ENCODE peak calls at places on chromosomes 7 and 10, in seven cellular contexts. U is Peyer's patch, T is K562, C is HCT116, Z is transverse colon, N is spleen, P is sigmoid colon. D is an unnamed sample.

GRCh38 chr10:110637558-110638053 is 6.5 kb upstream of the RBM20 start:
- DNase-seq in U (no peak), T (no peak), C (no peak), P (no peak), Z (no peak), N (no peak), D (no peak)

GRCh38 chr10:20004087-20004523 is 187.9 kb downstream of the PLXDC2 start:
- DNase-seq in U (no peak), T (no peak), P (peak; percentile 74), N (peak; percentile 73), C (no peak), Z (peak; percentile 28), D (no peak)

GRCh38 chr7:82507365-82507975 is 63.9 kb upstream of the CACNA2D1 start:
- DNase-seq in Z (no peak), U (no peak), N (no peak), C (no peak), T (no peak), P (no peak), D (no peak)

GRCh38 chr10:124181656-124182055 is 88.3 kb upstream of the CHST15 start:
- DNase-seq in N (no peak), U (no peak), P (no peak), C (no peak), Z (no peak), T (no peak), D (no peak)

GRCh38 chr7:107446988-107447387 is 22.9 kb upstream of the GPR22 start:
- DNase-seq in C (no peak), P (no peak), U (no peak), N (no peak), T (no peak), Z (no peak), D (no peak)

GRCh38 chr7:79893991-79894390 is 240.6 kb upstream of the GNAI1 start:
- DNase-seq in C (no peak), U (no peak), P (no peak), Z (no peak), N (no peak), T (no peak), D (no peak)

GRCh38 chr10:76553700-76554470 is 1083.7 kb downstream of the KCNMA1 start:
- DNase-seq in P (no peak), Z (no peak), C (no peak), N (no peak), U (no peak), T (no peak), D (no peak)

GRCh38 chr10:132670546-132670945 is 115.4 kb downstream of the NKX6-2 start:
- DNase-seq in U (peak; percentile 34), Z (no peak), T (no peak), N (no peak), C (no peak), P (no peak), D (peak; percentile 4)

GRCh38 chr10:132745971-132746370 is 40.0 kb downstream of the NKX6-2 start:
- DNase-seq in U (no peak), P (no peak), N (no peak), T (no peak), Z (no peak), C (no peak), D (no peak)

GRCh38 chr7:157136372-157136771 is 2.4 kb upstream of the UBE3C start:
- DNase-seq in Z (no peak), P (no peak), C (no peak), T (no peak), U (no peak), N (no peak), D (no peak)

GRCh38 chr7:131620673-131621609 is 64.5 kb upstream of the PODXL start:
- DNase-seq in P (no peak), N (no peak), T (no peak), Z (no peak), C (no peak), U (no peak), D (no peak)

GRCh38 chr7:117164578-117164977 is 158.3 kb downstream of the WNT2 start:
- DNase-seq in N (no peak), T (no peak), C (no peak), P (no peak), Z (no peak), U (no peak), D (no peak)

GRCh38 chr7:26397326-26397725 is 105.7 kb downstream of the SNX10 start:
- DNase-seq in U (no peak), C (no peak), Z (no peak), N (no peak), P (no peak), T (no peak), D (no peak)

GRCh38 chr7:26398436-26399308 is 107.0 kb downstream of the SNX10 start:
- DNase-seq in Z (peak; percentile 68), U (peak; percentile 67), T (peak; percentile 83), P (peak; percentile 76), C (no peak), N (peak; percentile 93), D (peak; percentile 48)

GRCh38 chr7:26399747-26400146 is 108.1 kb downstream of the SNX10 start:
- DNase-seq in N (no peak), P (no peak), T (no peak), Z (no peak), U (no peak), C (no peak), D (no peak)

GRCh38 chr7:26399309-26399610 is 107.6 kb downstream of the SNX10 start:
- DNase-seq in T (no peak), P (no peak), C (no peak), U (no peak), Z (no peak), N (peak; percentile 82), D (peak; percentile 29)

DNA sequence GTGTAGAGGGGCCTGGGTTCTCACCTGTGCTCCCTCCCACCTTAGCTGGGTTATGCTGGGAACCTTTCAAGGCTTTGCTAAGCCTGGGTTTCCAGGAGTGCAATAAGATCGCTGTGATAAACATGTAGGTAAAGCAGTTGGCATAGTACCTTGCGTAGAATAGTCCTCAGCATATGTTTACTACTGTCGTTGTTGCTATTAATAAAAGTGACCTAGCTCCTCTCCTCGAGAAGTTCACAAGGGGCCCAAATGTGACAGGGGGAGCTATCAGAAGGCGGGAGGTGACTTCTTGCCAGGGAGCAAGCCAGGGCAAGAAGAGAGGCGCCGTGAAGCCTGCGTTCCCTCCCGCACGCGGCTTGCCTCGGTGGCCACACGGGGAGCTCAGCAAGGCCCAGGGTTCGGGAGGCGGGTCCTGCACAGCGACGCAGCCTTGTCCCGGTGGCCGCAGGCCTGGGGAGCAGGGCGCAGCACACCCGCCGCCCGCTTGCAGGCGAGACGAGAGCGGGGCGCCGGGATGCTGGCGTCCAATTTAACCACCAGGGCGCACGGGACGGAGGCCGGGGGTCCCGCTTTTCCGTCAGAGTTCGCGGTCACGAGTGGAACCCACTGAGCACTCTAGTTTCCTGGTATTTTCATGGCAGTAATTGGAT is 106.2 kb downstream of the SNX10 start:
- DNase-seq in N (peak; percentile 91), C (no peak), T (peak; percentile 47), U (peak; percentile 62), Z (peak; percentile 37), P (no peak), D (no peak)
- TF ChIP-seq POLR2A in N (no peak), C (no peak), T (no peak), U (no peak), Z (peak; percentile 8), P (no peak), D (no peak)

DNA sequence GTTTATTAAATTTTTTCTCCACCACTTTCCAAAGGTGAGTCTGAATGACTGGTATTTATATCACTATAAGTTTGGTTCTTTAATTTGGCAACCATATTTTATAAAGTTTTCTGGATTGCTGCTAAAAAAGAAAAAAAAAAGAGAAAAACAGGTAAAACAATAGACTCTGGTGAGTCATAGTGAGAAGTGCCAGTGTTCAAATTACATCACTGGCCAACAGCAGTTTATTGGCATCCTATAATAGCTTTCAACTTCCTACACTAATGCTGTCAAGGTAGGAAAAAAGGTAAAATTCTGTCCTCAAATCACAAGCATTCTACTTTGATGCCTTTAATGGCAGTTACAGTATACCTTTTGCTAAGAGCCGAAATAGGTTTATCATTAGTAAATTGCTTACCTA is 808.8 kb downstream of the GRM8 start:
- DNase-seq in U (no peak), T (no peak), P (no peak), C (no peak), Z (no peak), N (no peak), D (no peak)
- H3K4me3 ChIP-seq in U (no peak overlapping the region), T (no peak overlapping the region), P (no peak overlapping the region), C (no peak overlapping the region), Z (no peak overlapping the region), N (no peak overlapping the region), D (no peak overlapping the region)

GRCh38 chr7:134778941-134779740 is at the start of gene CALD1:
- DNase-seq in P (peak; percentile 96), Z (peak; percentile 67), N (no peak), T (no peak), U (peak; percentile 52), C (peak; percentile 26), D (peak; percentile 83)
- TF ChIP-seq CTCF in P (no peak), Z (no peak), N (no peak), T (no peak), U (no peak), C (no peak), D (no peak)

DNA sequence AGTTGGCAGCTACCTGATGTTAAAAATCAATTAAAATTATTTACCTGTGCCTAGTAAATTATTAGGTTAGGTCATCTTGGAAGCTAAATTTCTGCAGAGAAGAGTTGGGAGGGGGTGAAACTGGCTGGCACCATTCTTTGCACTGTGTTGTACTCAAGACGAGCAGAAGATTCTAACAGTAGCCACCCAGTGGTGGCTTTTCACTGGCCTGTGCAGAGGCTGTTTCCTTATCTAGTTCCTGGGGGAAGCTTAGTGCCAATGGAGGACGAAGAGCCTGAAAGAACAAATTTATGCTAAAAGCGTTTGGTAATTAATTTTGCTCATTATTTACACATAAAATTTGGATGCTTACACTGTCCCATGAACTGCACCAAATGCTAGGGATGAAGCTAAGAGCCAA is 595.3 kb downstream of the XPNPEP1 start:
- DNase-seq in P (no peak), N (no peak), Z (no peak), T (no peak), C (no peak), U (no peak), D (no peak)
- TF ChIP-seq POLR2A in P (no peak), N (no peak), Z (no peak), T (no peak), C (no peak), U (no peak), D (no peak)

GRCh38 chr10:88039496-88040200 is 176.2 kb downstream of the PTEN start:
- DNase-seq in U (no peak), P (no peak), N (no peak), C (no peak), T (no peak), Z (no peak), D (no peak)

GRCh38 chr10:88033793-88034192 is 170.4 kb downstream of the PTEN start:
- DNase-seq in Z (no peak), P (no peak), C (no peak), T (no peak), U (no peak), N (no peak), D (no peak)

GRCh38 chr10:88038268-88038667 is 174.8 kb downstream of the PTEN start:
- DNase-seq in P (no peak), C (no peak), Z (no peak), U (no peak), T (no peak), N (no peak), D (no peak)

GRCh38 chr10:88041243-88042161 is 178.1 kb downstream of the PTEN start:
- DNase-seq in P (no peak), U (no peak), T (no peak), N (no peak), Z (no peak), C (no peak), D (no peak)

GRCh38 chr10:88037623-88038022 is 174.2 kb downstream of the PTEN start:
- DNase-seq in C (no peak), T (no peak), Z (no peak), N (no peak), U (no peak), P (no peak), D (no peak)
- H3K4me3 ChIP-seq in C (no peak overlapping the region), T (no peak overlapping the region), Z (no peak overlapping the region), N (no peak overlapping the region), U (no peak overlapping the region), P (no peak overlapping the region), D (no peak overlapping the region)

GRCh38 chr7:129100827-129101166 is 43.7 kb upstream of the TSPAN33 start:
- DNase-seq in U (no peak), N (no peak), P (no peak), Z (no peak), T (no peak), C (no peak), D (no peak)
- TF ChIP-seq CTCF in U (no peak), N (no peak), P (no peak), Z (no peak), T (no peak), C (no peak), D (no peak)

D was measured in uterus.